ENCODE peak calls at places on chromosomes 5 and 9, in six cellular contexts. I, Y, C, P, N and D are unnamed samples.

GRCh38 chr9:93988056-93988455 is 32.9 kb upstream of the BARX1 start:
- DNase-seq in I (no peak), Y (no peak), C (no peak), P (no peak), N (no peak), D (no peak)

GRCh38 chr9:121698627-121699270 is 47.3 kb downstream of the DAB2IP start:
- DNase-seq in I (peak), Y (no peak), C (no peak), P (no peak), N (peak), D (peak)

GRCh38 chr9:133506653-133507038 is 18.1 kb downstream of the MYMK start:
- DNase-seq in I (no peak), Y (no peak), C (peak), P (peak), N (no peak), D (no peak)

GRCh38 chr5:1801954-1802295 is 718 bp downstream of the NDUFS6 start:
- DNase-seq in I (no peak), Y (no peak), C (no peak), P (no peak), N (no peak), D (no peak)

GRCh38 chr9:78707481-78707977 is 410.6 kb downstream of the PSAT1 start:
- DNase-seq in I (no peak), Y (no peak), C (no peak), P (no peak), N (no peak), D (no peak)

GRCh38 chr5:156391139-156391538 is 64.2 kb downstream of the SGCD start:
- DNase-seq in I (no peak), Y (no peak), C (no peak), P (no peak), N (no peak), D (no peak)

GRCh38 chr5:118857700-118858099 is 130.6 kb downstream of the DTWD2 start:
- DNase-seq in I (no peak), Y (no peak), C (no peak), P (peak), N (no peak), D (no peak)

GRCh38 chr9:113624721-113625120 is 161.2 kb downstream of the RGS3 start:
- DNase-seq in I (no peak), Y (no peak), C (peak), P (no peak), N (no peak), D (no peak)

GRCh38 chr9:127707766-127708165 is 978 bp downstream of the CFAP157 start:
- DNase-seq in I (no peak), Y (no peak), C (no peak), P (no peak), N (no peak), D (no peak)

GRCh38 chr5:116436674-116437350 is 137.8 kb downstream of the SEMA6A start:
- DNase-seq in I (no peak), Y (no peak), C (no peak), P (no peak), N (no peak), D (no peak)

GRCh38 chr5:32136342-32136741 is 37.8 kb downstream of the GOLPH3 start:
- DNase-seq in I (no peak), Y (no peak), C (no peak), P (no peak), N (no peak), D (no peak)

GRCh38 chr9:72365525-72366256 is 683 bp upstream of the ZFAND5 start:
- DNase-seq in I (peak), Y (peak), C (peak), P (peak), N (peak), D (peak)

GRCh38 chr9:127194881-127195713 is 69.5 kb upstream of the GARNL3 start:
- DNase-seq in I (no peak), Y (no peak), C (no peak), P (no peak), N (no peak), D (no peak)

GRCh38 chr9:73643379-73644013 is 491.8 kb downstream of the ANXA1 start:
- DNase-seq in I (no peak), Y (no peak), C (peak), P (no peak), N (no peak), D (no peak)

GRCh38 chr5:135150767-135151166 is 116.7 kb upstream of the PITX1 start:
- DNase-seq in I (no peak), Y (no peak), C (no peak), P (no peak), N (no peak), D (no peak)

GRCh38 chr5:57780959-57781325 is 298.3 kb upstream of the ACTBL2 start:
- DNase-seq in I (no peak), Y (no peak), C (no peak), P (no peak), N (no peak), D (no peak)

GRCh38 chr9:109012009-109012875 is 1.1 kb downstream of the CTNNAL1 start:
- DNase-seq in I (peak), Y (peak), C (peak), P (peak), N (peak), D (no peak)

GRCh38 chr9:112831281-112831851 is 59.3 kb downstream of the SLC46A2 start:
- DNase-seq in I (no peak), Y (no peak), C (no peak), P (no peak), N (no peak), D (no peak)

GRCh38 chr5:171152382-171152781 is 156.7 kb upstream of the TLX3 start:
- DNase-seq in I (peak), Y (no peak), C (peak), P (no peak), N (no peak), D (no peak)

GRCh38 chr5:72452515-72453259 is 54.5 kb downstream of the ZNF366 start:
- DNase-seq in I (no peak), Y (no peak), C (peak), P (peak), N (no peak), D (no peak)
- TF ChIP-seq CTCF in I (no peak), Y (no peak), C (no peak), P (no peak), N (no peak), D (no peak)

DNA sequence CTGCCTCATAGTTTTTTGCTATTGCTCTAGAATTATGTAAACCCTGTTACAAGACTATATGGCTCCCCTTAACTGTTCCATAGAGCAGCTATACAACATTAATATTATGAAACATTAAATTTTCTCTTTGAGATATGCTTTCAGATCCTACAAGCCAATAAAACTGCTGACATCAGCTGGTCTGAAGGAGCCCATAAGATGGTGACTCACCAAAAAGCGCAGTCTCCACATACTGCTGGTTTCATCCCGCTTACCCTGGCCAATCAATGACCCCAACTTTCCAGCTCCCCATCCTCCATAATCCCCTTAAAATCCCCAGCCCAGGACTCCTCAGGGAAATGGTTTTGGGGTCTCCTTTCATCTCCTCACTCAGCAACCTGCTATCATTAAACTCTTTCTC is 172.7 kb downstream of the NSG2 start:
- DNase-seq in I (no peak), Y (no peak), C (no peak), P (no peak), N (no peak), D (no peak)
- TF ChIP-seq CTCF in I (no peak), Y (no peak), C (no peak), P (no peak), N (no peak), D (no peak)

GRCh38 chr5:107157811-107158210 is 512.9 kb downstream of the EFNA5 start:
- DNase-seq in I (no peak), Y (no peak), C (no peak), P (no peak), N (no peak), D (no peak)

GRCh38 chr5:107155667-107156066 is 515.1 kb downstream of the EFNA5 start:
- DNase-seq in I (peak), Y (no peak), C (no peak), P (no peak), N (no peak), D (no peak)

GRCh38 chr5:107149243-107149642 is 521.5 kb downstream of the EFNA5 start:
- DNase-seq in I (no peak), Y (no peak), C (no peak), P (no peak), N (no peak), D (no peak)

GRCh38 chr5:107153304-107153703 is 517.4 kb downstream of the EFNA5 start:
- DNase-seq in I (no peak), Y (no peak), C (no peak), P (no peak), N (no peak), D (no peak)

GRCh38 chr5:107154598-107154997 is 516.1 kb downstream of the EFNA5 start:
- DNase-seq in I (no peak), Y (no peak), C (no peak), P (no peak), N (no peak), D (no peak)
- TF ChIP-seq CTCF in I (no peak), Y (no peak), C (no peak), P (no peak), N (no peak), D (no peak)

GRCh38 chr9:105608685-105609598 is 51.0 kb downstream of the FKTN start:
- DNase-seq in I (peak), Y (no peak), C (peak), P (no peak), N (no peak), D (no peak)
- TF ChIP-seq CTCF in I (peak), Y (peak), C (peak), P (peak), N (peak), D (peak)

DNA sequence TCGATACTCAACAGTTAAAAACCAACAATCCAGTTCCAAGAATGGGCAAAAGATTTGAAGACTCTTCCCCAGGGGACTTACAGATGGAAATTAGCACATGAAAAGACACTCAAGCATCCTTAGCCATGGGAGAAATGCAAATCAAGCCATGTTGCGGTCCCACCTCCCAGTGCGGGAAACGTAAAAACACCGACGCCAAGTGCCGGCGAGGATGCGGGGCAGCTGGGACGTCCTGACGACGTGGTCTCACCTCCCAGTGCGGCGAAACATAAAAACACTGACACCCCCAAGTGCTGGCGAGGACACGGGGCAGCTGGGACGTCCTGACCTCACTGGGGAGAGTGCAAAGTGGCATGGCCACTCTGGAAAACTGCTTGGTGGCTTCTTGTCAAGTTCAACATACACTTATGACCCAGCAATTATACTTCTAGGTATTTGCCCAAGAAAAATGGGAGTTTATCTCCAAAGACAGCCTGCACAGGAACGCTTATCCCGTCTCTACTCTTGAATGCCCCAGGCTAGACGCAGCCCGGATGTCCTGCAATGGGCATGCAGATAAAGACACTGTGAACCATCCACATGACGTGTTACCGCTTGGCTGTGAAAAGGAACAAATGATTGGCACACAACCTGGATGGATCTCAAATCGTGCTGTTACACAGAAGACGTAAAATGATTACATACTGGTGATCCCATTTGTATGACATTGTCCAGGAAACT is 60.2 kb upstream of the UBAC1 start:
- DNase-seq in I (no peak), Y (peak), C (no peak), P (peak), N (no peak), D (no peak)
- TF ChIP-seq CTCF in I (no peak), Y (no peak), C (no peak), P (no peak), N (no peak), D (no peak)

GRCh38 chr9:98807811-98808195 is 333 bp downstream of the GALNT12 start:
- DNase-seq in I (no peak), Y (no peak), C (no peak), P (no peak), N (no peak), D (no peak)

GRCh38 chr9:98805506-98806272 is 1.8 kb upstream of the GALNT12 start:
- DNase-seq in I (no peak), Y (no peak), C (peak), P (peak), N (no peak), D (no peak)

GRCh38 chr9:98808411-98808815 is 943 bp downstream of the GALNT12 start:
- DNase-seq in I (no peak), Y (no peak), C (no peak), P (no peak), N (no peak), D (no peak)

GRCh38 chr9:98807070-98807810 is at the start of gene GALNT12:
- DNase-seq in I (peak), Y (no peak), C (no peak), P (no peak), N (no peak), D (no peak)

GRCh38 chr9:98806394-98807069 is 938 bp upstream of the GALNT12 start:
- DNase-seq in I (no peak), Y (no peak), C (no peak), P (no peak), N (no peak), D (no peak)
- TF ChIP-seq CTCF in I (peak), Y (no peak), C (peak), P (no peak), N (peak), D (no peak)

GRCh38 chr5:95959964-95960801 is 1.5 kb downstream of the ELL2 start:
- DNase-seq in I (peak), Y (no peak), C (peak), P (peak), N (no peak), D (no peak)
- TF ChIP-seq CTCF in I (no peak), Y (no peak), C (no peak), P (no peak), N (no peak), D (no peak)